ENCODE peak calls at places on chromosomes 6 and 20, in ten cellular contexts. K is WERI-Rb-1; D is Calu3; I is CD4-positive, alpha-beta T cell; X is fibroblast of mammary gland; N is left lung; A is gastrocnemius medialis; Z is colonic mucosa; L is spleen; H is cardiac muscle cell. O is an unnamed sample.

GRCh38 chr6:81838031-81838430 is 85.5 kb upstream of the TENT5A start:
- DNase-seq in N (no peak), Z (no peak), I (no peak), X (no peak), A (no peak), L (no peak), H (peak), D (peak), K (no peak), O (peak)

GRCh38 chr6:144325232-144325631 is 40.1 kb downstream of the UTRN start:
- DNase-seq in N (no peak), D (no peak), I (no peak), K (no peak), L (no peak), Z (no peak), H (no peak), X (no peak), A (no peak), O (no peak)

GRCh38 chr6:19731286-19731685 is 105.9 kb upstream of the ID4 start:
- DNase-seq in D (no peak), N (no peak), K (no peak), X (peak), Z (no peak), I (no peak), L (no peak), H (peak), A (no peak), O (peak)

GRCh38 chr20:43849496-43850197 is 65.0 kb upstream of the TOX2 start:
- DNase-seq in A (no peak), I (no peak), X (peak), K (no peak), D (no peak), N (no peak), Z (peak), L (no peak), H (peak), O (peak)

GRCh38 chr20:3045042-3045815 is 623 bp upstream of the MRPS26 start:
- DNase-seq in X (peak), Z (peak), A (peak), L (no peak), H (peak), K (peak), N (peak), D (peak), I (peak), O (peak)

GRCh38 chr6:160088069-160088773 is 33.4 kb upstream of the SLC22A1 start:
- DNase-seq in L (no peak), D (peak), N (no peak), X (peak), Z (peak), A (no peak), H (peak), K (peak), I (no peak), O (peak)

GRCh38 chr6:128519132-128519930 is 1.1 kb downstream of the PTPRK start:
- DNase-seq in H (peak), K (peak), L (peak), D (peak), Z (peak), A (peak), I (peak), N (peak), X (peak), O (peak)

GRCh38 chr20:15637971-15638754 is 935.1 kb downstream of the KIF16B start:
- DNase-seq in L (no peak), I (no peak), X (no peak), N (no peak), H (no peak), K (no peak), A (no peak), D (no peak), Z (no peak), O (no peak)

DNA sequence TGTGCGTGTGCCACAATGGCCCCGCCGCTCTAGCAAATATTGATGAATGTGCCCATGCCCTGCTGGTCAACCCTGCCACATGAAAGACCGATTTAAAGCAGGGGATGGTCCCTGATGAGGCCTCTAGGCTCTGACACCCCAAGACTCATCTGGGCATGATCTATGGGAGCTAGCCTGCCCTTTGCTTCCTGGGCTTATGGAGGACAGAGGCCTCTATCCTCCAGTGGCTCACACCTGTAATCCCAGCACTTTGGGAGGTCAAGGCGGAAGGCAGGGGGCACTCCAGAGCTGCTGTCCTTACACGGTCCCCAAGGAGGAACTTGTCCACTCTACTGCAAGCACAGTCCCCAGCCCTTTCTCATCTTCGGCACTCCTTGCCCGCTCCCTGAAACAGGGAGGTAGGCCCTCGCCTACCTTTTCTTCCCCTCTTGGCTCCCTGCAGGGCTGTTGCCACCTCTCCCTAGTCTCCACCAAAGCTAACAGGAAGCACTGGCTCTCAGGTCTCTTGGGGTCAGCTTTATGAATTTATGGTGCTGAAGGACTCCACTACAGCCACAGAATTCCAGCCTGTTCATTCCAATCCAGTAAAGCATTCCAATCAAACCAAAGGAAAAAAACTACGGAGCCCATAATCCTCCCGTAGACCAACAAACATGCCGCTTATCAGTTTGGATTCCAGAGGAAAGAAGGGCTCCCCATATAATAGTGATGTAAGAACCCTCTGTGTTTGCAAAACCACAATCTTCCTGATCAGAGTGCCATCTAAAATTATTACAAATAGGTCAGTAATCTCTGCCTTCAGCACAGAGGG is 48.7 kb upstream of the FOXQ1 start:
- DNase-seq in L (no peak), I (no peak), K (no peak), Z (no peak), D (no peak), A (no peak), N (no peak), H (peak), X (no peak), O (peak)
- TF ChIP-seq CTCF in L (no peak), I (no peak), K (peak), Z (no peak), D (no peak), A (no peak), N (no peak), H (no peak), X (no peak), O (peak)

GRCh38 chr6:111556004-111556403 is 49.7 kb downstream of the TRAF3IP2 start:
- DNase-seq in K (no peak), I (no peak), H (no peak), X (no peak), N (no peak), L (no peak), A (no peak), Z (no peak), D (no peak), O (no peak)

GRCh38 chr6:111552241-111552744 is 53.4 kb downstream of the TRAF3IP2 start:
- DNase-seq in H (peak), Z (peak), L (no peak), X (peak), I (no peak), K (peak), D (peak), A (peak), N (peak), O (peak)

GRCh38 chr6:111553580-111553979 is 52.1 kb downstream of the TRAF3IP2 start:
- DNase-seq in Z (no peak), A (no peak), L (no peak), X (no peak), K (no peak), N (no peak), H (no peak), D (no peak), I (no peak), O (no peak)

GRCh38 chr6:111552999-111553398 is 52.7 kb downstream of the TRAF3IP2 start:
- DNase-seq in Z (no peak), X (no peak), L (no peak), N (no peak), H (no peak), I (no peak), A (no peak), K (no peak), D (no peak), O (no peak)

DNA sequence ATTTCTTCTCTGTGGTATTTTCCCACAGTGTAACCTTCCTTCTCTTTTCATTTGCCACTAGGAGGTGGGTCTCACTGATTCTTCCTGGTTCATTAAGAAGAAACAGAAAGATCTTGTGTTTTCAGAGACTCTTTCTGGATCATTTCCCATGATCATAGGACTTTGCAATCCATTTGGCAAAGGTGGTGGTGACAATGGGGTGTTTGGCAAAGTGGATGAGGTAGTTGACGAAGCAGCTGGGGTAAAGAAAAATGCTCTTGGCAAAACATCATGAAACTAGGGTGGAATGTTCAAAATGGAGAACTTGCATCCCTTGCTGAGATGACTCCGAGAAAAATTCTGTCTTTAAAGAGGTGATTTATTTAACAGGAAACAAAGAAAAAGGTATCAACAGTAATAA is 50.6 kb downstream of the TRAF3IP2 start:
- DNase-seq in I (no peak), X (peak), Z (no peak), L (no peak), H (peak), A (no peak), K (no peak), D (no peak), N (no peak), O (peak)
- TF ChIP-seq CTCF in I (no peak), X (peak), Z (no peak), L (no peak), H (no peak), A (no peak), K (no peak), D (no peak), N (no peak), O (peak)

GRCh38 chr6:125510405-125510804 is 208.6 kb upstream of the HDDC2 start:
- DNase-seq in D (no peak), K (no peak), N (no peak), Z (no peak), A (no peak), H (no peak), X (no peak), I (no peak), L (no peak), O (no peak)

GRCh38 chr6:125511809-125512341 is 210.1 kb upstream of the HDDC2 start:
- DNase-seq in L (no peak), K (no peak), I (no peak), D (no peak), A (no peak), Z (no peak), N (no peak), X (peak), H (peak), O (peak)

GRCh38 chr6:125509477-125509876 is 207.7 kb upstream of the HDDC2 start:
- DNase-seq in X (no peak), N (no peak), I (no peak), D (no peak), K (no peak), A (no peak), Z (no peak), H (no peak), L (no peak), O (no peak)

GRCh38 chr6:125513978-125514377 is 212.2 kb upstream of the HDDC2 start:
- DNase-seq in K (no peak), N (no peak), D (no peak), A (no peak), H (no peak), L (no peak), I (no peak), X (no peak), Z (no peak), O (no peak)

DNA sequence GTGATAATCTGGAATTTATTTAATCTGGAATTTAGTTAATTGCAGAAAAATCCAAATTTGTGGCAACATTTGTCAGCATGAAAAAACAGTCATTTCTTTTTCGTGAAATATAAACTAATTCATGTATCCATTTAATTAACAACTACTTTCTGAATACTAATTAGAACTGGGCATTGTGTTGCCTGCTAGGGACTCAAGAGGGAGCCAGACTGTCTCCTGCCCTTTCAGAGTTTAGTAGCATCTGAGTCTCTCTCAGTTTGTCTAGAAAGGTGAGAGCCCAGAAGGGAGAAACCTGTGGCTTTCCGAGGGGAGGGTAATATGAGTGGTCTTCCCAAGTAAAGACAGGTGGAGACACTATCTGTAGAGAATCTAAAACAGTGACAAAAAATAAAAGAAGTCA is 210.9 kb upstream of the HDDC2 start:
- DNase-seq in K (no peak), L (no peak), A (no peak), D (no peak), X (no peak), N (no peak), Z (no peak), H (no peak), I (no peak), O (no peak)
- TF ChIP-seq CTCF in K (peak), L (no peak), A (peak), D (peak), X (peak), N (no peak), Z (no peak), H (peak), I (no peak), O (peak)

DNA sequence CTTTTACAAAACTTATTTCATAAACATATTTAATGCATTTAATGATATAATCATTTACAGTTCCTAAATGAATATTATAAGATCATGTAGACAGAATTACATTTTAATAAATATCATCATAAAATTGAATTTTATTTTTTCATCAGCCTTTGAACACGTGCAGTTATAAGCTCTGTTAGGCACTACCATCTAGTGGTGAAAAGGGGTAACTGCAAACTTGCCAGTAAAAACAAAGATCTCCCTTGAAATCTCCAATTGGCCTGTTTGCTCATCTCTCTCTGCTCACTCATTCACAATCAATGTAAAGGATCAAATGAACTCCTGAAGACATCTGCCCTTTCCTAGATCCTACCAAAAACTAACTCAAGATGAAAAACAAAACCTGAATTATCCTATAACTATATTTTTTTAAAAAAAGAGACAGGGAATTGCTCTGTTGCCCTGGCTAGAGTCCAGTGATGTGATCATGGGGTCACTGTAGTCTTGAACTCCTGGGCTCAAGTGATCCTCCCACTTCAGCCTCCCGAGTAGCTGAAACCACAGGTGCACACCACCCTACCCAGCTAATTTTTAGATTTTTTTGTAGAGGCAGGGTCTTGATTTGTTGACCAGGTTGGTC is 31.7 kb downstream of the SAMHD1 start:
- DNase-seq in X (peak), L (no peak), H (peak), A (no peak), D (peak), N (no peak), K (peak), Z (peak), I (no peak), O (peak)
- TF ChIP-seq CTCF in X (peak), L (peak), H (peak), A (peak), D (peak), N (peak), K (peak), Z (peak), I (peak), O (peak)